ENCODE peak calls at places on chromosomes 11 and 22, in five cellular contexts. One of them, this sample, is unnamed.

GRCh38 chr11:75112200-75112599 is 15.5 kb upstream of the OR2AT4 start:
- DNase-seq in K562: no peak
- DNase-seq in endothelial cell of umbilical vein: no peak
- DNase-seq in GM12878: no peak
- DNase-seq in A549: no peak
- DNase-seq in this sample: no peak

GRCh38 chr11:65662802-65663633 is at the start of gene RELA:
- DNase-seq in A549: peak; percentile 67
- DNase-seq in endothelial cell of umbilical vein: peak; percentile 92
- DNase-seq in K562: peak; percentile 94
- DNase-seq in GM12878: no peak
- DNase-seq in this sample: peak; percentile 95

GRCh38 chr11:95661159-95661558 is 128.4 kb downstream of the FAM76B start:
- DNase-seq in GM12878: no peak
- DNase-seq in A549: no peak
- DNase-seq in K562: no peak
- DNase-seq in endothelial cell of umbilical vein: no peak
- DNase-seq in this sample: no peak

GRCh38 chr11:61650781-61651571 is 29.2 kb upstream of the DAGLA start:
- DNase-seq in endothelial cell of umbilical vein: no peak
- DNase-seq in K562: peak; percentile 63
- DNase-seq in A549: no peak
- DNase-seq in GM12878: no peak
- DNase-seq in this sample: no peak

GRCh38 chr22:47351836-47352579 is 589.6 kb downstream of the TBC1D22A start:
- DNase-seq in A549: no peak
- DNase-seq in endothelial cell of umbilical vein: no peak
- DNase-seq in GM12878: no peak
- DNase-seq in K562: no peak
- DNase-seq in this sample: no peak

GRCh38 chr11:63553759-63554158 is 9.4 kb downstream of the PLAAT2 start:
- DNase-seq in A549: no peak
- DNase-seq in endothelial cell of umbilical vein: no peak
- DNase-seq in K562: no peak
- DNase-seq in GM12878: no peak
- DNase-seq in this sample: peak; percentile 70

GRCh38 chr11:96335389-96335788 is 7.6 kb downstream of the MAML2 start:
- DNase-seq in GM12878: no peak
- DNase-seq in endothelial cell of umbilical vein: no peak
- DNase-seq in A549: no peak
- DNase-seq in K562: no peak
- DNase-seq in this sample: peak; percentile 29

GRCh38 chr11:14577835-14578529 is 57.8 kb upstream of the PSMA1 start:
- DNase-seq in endothelial cell of umbilical vein: no peak
- DNase-seq in GM12878: no peak
- DNase-seq in K562: no peak
- DNase-seq in A549: no peak
- DNase-seq in this sample: no peak

GRCh38 chr11:104390696-104391095 is 226.7 kb upstream of the PDGFD start:
- DNase-seq in K562: no peak
- DNase-seq in GM12878: no peak
- DNase-seq in A549: no peak
- DNase-seq in endothelial cell of umbilical vein: no peak
- DNase-seq in this sample: no peak

GRCh38 chr11:76617553-76618265 is 52.8 kb downstream of the LRRC32 start:
- DNase-seq in GM12878: no peak
- DNase-seq in K562: no peak
- DNase-seq in endothelial cell of umbilical vein: no peak
- DNase-seq in A549: no peak
- DNase-seq in this sample: no peak

GRCh38 chr22:45837507-45837906 is 139.5 kb downstream of the WNT7B start:
- DNase-seq in GM12878: no peak
- DNase-seq in endothelial cell of umbilical vein: no peak
- DNase-seq in A549: no peak
- DNase-seq in K562: no peak
- DNase-seq in this sample: no peak

GRCh38 chr11:46120711-46121327 is 435 bp downstream of the PHF21A start:
- DNase-seq in K562: peak; percentile 76
- DNase-seq in GM12878: no peak
- DNase-seq in endothelial cell of umbilical vein: peak; percentile 72
- DNase-seq in A549: peak; percentile 43
- DNase-seq in this sample: peak; percentile 77

GRCh38 chr11:10410106-10410843 is 44.8 kb upstream of the AMPD3 start:
- DNase-seq in GM12878: no peak
- DNase-seq in A549: no peak
- DNase-seq in endothelial cell of umbilical vein: no peak
- DNase-seq in K562: no peak
- DNase-seq in this sample: no peak

GRCh38 chr22:23557467-23557866 is 22.6 kb downstream of the IGLL1 start:
- DNase-seq in A549: no peak
- DNase-seq in endothelial cell of umbilical vein: no peak
- DNase-seq in GM12878: no peak
- DNase-seq in K562: no peak
- DNase-seq in this sample: no peak

GRCh38 chr11:69501891-69502860 is 20.7 kb downstream of the LINC01488 start:
- DNase-seq in A549: no peak
- DNase-seq in GM12878: no peak
- DNase-seq in K562: no peak
- DNase-seq in endothelial cell of umbilical vein: no peak
- DNase-seq in this sample: no peak

GRCh38 chr11:60899021-60899936 is 7.1 kb downstream of the PRPF19 start:
- DNase-seq in GM12878: no peak
- DNase-seq in A549: peak; percentile 76
- DNase-seq in K562: peak; percentile 74
- DNase-seq in endothelial cell of umbilical vein: peak; percentile 81
- DNase-seq in this sample: peak; percentile 68

GRCh38 chr22:46564084-46564714 is 26.8 kb upstream of the CELSR1 start:
- DNase-seq in A549: no peak
- DNase-seq in K562: no peak
- DNase-seq in endothelial cell of umbilical vein: no peak
- DNase-seq in GM12878: no peak
- DNase-seq in this sample: no peak

GRCh38 chr11:125448136-125448535 is 47.9 kb downstream of the FEZ1 start:
- DNase-seq in GM12878: no peak
- DNase-seq in endothelial cell of umbilical vein: no peak
- DNase-seq in K562: no peak
- DNase-seq in A549: no peak
- DNase-seq in this sample: no peak

GRCh38 chr11:19252394-19253148 is 11.8 kb upstream of the E2F8 start:
- DNase-seq in A549: no peak
- DNase-seq in GM12878: no peak
- DNase-seq in endothelial cell of umbilical vein: no peak
- DNase-seq in K562: no peak
- DNase-seq in this sample: no peak

GRCh38 chr11:131546218-131546895 is 175.9 kb downstream of the NTM start:
- DNase-seq in endothelial cell of umbilical vein: no peak
- DNase-seq in K562: no peak
- DNase-seq in GM12878: no peak
- DNase-seq in A549: no peak
- DNase-seq in this sample: no peak

GRCh38 chr22:37559521-37559900 is 769 bp upstream of the CDC42EP1 start:
- DNase-seq in GM12878: no peak
- DNase-seq in endothelial cell of umbilical vein: no peak
- DNase-seq in K562: no peak
- DNase-seq in A549: no peak
- DNase-seq in this sample: no peak
- H3K4me3 ChIP-seq in GM12878: no peak overlapping the region
- H3K4me3 ChIP-seq in endothelial cell of umbilical vein: no peak overlapping the region
- H3K4me3 ChIP-seq in K562: peak overlapping the region; percentile 83
- H3K4me3 ChIP-seq in A549: peak overlapping the region; percentile 98
- H3K4me3 ChIP-seq in this sample: no peak overlapping the region

GRCh38 chr11:12282676-12283075 is 94.7 kb upstream of the PARVA start:
- DNase-seq in GM12878: no peak
- DNase-seq in endothelial cell of umbilical vein: no peak
- DNase-seq in A549: no peak
- DNase-seq in K562: no peak
- DNase-seq in this sample: no peak

GRCh38 chr11:12286606-12287005 is 90.8 kb upstream of the PARVA start:
- DNase-seq in endothelial cell of umbilical vein: no peak
- DNase-seq in K562: no peak
- DNase-seq in A549: no peak
- DNase-seq in GM12878: no peak
- DNase-seq in this sample: no peak

GRCh38 chr11:12285106-12285505 is 92.3 kb upstream of the PARVA start:
- DNase-seq in GM12878: no peak
- DNase-seq in K562: no peak
- DNase-seq in endothelial cell of umbilical vein: peak; percentile 19
- DNase-seq in A549: no peak
- DNase-seq in this sample: peak; percentile 48

GRCh38 chr11:12285811-12286222 is 91.6 kb upstream of the PARVA start:
- DNase-seq in GM12878: no peak
- DNase-seq in endothelial cell of umbilical vein: peak; percentile 50
- DNase-seq in K562: no peak
- DNase-seq in A549: no peak
- DNase-seq in this sample: no peak

GRCh38 chr11:12284321-12285050 is 92.9 kb upstream of the PARVA start:
- DNase-seq in endothelial cell of umbilical vein: peak; percentile 11
- DNase-seq in K562: no peak
- DNase-seq in GM12878: no peak
- DNase-seq in A549: no peak
- DNase-seq in this sample: peak; percentile 14
- TF ChIP-seq MYC in endothelial cell of umbilical vein: no peak
- TF ChIP-seq MYC in K562: no peak
- TF ChIP-seq MYC in GM12878: no peak
- TF ChIP-seq MYC in A549: no peak
- TF ChIP-seq MYC in this sample: no peak

GRCh38 chr11:47534707-47535251 is 18.2 kb downstream of the CELF1 start:
- DNase-seq in endothelial cell of umbilical vein: no peak
- DNase-seq in A549: no peak
- DNase-seq in K562: no peak
- DNase-seq in GM12878: no peak
- DNase-seq in this sample: peak; percentile 42

GRCh38 chr11:47536925-47537324 is 16.0 kb downstream of the CELF1 start:
- DNase-seq in GM12878: no peak
- DNase-seq in endothelial cell of umbilical vein: no peak
- DNase-seq in A549: no peak
- DNase-seq in K562: no peak
- DNase-seq in this sample: no peak

GRCh38 chr11:47541070-47541469 is 11.9 kb downstream of the CELF1 start:
- DNase-seq in GM12878: no peak
- DNase-seq in A549: no peak
- DNase-seq in endothelial cell of umbilical vein: no peak
- DNase-seq in K562: no peak
- DNase-seq in this sample: no peak

GRCh38 chr11:47538741-47539575 is 14.0 kb downstream of the CELF1 start:
- DNase-seq in K562: no peak
- DNase-seq in A549: no peak
- DNase-seq in GM12878: no peak
- DNase-seq in endothelial cell of umbilical vein: peak; percentile 81
- DNase-seq in this sample: no peak

DNA sequence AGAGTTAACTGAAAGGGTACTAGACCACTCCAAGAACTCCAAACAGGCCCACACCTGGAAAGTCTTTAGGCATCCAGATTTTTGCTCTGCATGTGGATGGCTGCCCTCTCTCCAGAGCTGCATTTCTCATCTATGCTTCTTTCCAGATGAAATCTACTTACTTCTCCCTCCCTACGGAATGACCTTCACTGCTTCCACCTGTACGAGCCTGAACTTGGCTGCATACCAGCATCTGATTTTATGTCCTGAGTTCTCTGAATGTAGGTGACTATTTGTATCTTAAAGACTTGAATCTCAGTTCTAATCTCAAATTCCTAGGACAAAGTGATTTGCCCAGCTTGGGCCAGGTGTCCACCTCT is 13.3 kb downstream of the CELF1 start:
- DNase-seq in GM12878: no peak
- DNase-seq in K562: no peak
- DNase-seq in A549: no peak
- DNase-seq in endothelial cell of umbilical vein: no peak
- DNase-seq in this sample: no peak
- H3K4me3 ChIP-seq in GM12878: no peak overlapping the region
- H3K4me3 ChIP-seq in K562: no peak overlapping the region
- H3K4me3 ChIP-seq in A549: no peak overlapping the region
- H3K4me3 ChIP-seq in endothelial cell of umbilical vein: no peak overlapping the region
- H3K4me3 ChIP-seq in this sample: no peak overlapping the region

DNA sequence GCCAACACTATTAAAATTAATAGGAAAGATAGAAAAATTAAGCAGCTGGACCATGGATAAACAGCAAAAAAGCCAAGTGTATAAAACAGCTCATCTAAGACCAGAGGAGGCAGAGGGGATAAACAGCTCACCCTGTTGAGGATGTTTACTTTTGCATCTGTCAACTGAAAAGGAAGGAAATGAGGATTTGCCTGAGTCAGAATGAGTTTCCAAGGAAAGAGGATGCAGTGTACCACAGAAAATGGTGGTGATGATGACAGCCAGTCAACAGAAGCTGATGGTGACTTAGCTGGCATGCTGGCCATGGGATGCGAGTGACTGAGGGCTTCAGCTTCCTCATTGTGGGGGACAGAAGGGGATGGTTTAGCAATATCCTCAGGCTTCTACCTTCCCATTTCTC is 183.5 kb downstream of the KIRREL3 start:
- DNase-seq in GM12878: no peak
- DNase-seq in endothelial cell of umbilical vein: peak; percentile 4
- DNase-seq in A549: no peak
- DNase-seq in K562: no peak
- DNase-seq in this sample: no peak
- TF ChIP-seq MYC in GM12878: no peak
- TF ChIP-seq MYC in endothelial cell of umbilical vein: no peak
- TF ChIP-seq MYC in A549: no peak
- TF ChIP-seq MYC in K562: no peak
- TF ChIP-seq MYC in this sample: no peak

DNA sequence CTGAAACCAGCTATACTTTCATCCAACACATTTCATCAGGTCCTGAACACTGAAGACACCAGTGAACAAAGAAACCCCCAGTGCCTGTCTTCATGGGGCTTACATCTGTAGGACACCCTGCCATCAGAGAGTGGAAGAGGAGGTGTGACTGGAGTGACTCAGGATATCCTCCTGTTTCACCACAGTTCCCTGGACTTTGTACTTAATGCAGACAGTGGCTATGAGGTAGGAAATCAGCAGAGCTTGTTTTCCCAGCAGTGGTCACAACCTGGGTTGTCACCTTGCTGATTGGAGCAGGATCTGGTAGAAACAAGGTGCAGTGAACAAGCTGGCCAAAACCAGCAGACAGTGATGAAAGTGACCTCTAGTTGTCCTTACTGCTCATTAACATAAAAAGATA is 128.8 kb downstream of the KIRREL3 start:
- DNase-seq in endothelial cell of umbilical vein: no peak
- DNase-seq in K562: no peak
- DNase-seq in GM12878: no peak
- DNase-seq in A549: peak; percentile 2
- DNase-seq in this sample: no peak
- H3K4me3 ChIP-seq in endothelial cell of umbilical vein: no peak overlapping the region
- H3K4me3 ChIP-seq in K562: no peak overlapping the region
- H3K4me3 ChIP-seq in GM12878: no peak overlapping the region
- H3K4me3 ChIP-seq in A549: no peak overlapping the region
- H3K4me3 ChIP-seq in this sample: no peak overlapping the region